ENCODE peak calls at places on chromosomes 12 and 14, in five cellular contexts. One of them, this sample, is unnamed. For H3K4me1, the result is how much of the 10 kb centered on the place peaks cover.

GRCh38 chr12:57632369-57632897 is 568 bp downstream of the B4GALNT1 start:
- DNase-seq in mesendoderm: peak
- DNase-seq in neuronal stem cell: peak
- DNase-seq in H9: peak
- DNase-seq in IMR-90: no peak
- DNase-seq in this sample: peak

GRCh38 chr14:70707138-70708038 is 65.7 kb downstream of the TTC9 start:
- DNase-seq in mesendoderm: peak
- DNase-seq in neuronal stem cell: no peak
- DNase-seq in H9: peak
- DNase-seq in IMR-90: peak
- DNase-seq in this sample: no peak

GRCh38 chr14:30527196-30527595 is 31.8 kb upstream of the G2E3 start:
- DNase-seq in mesendoderm: peak
- DNase-seq in neuronal stem cell: no peak
- DNase-seq in H9: no peak
- DNase-seq in IMR-90: no peak
- DNase-seq in this sample: peak

GRCh38 chr14:51908086-51908485 is 47.7 kb downstream of the GNG2 start:
- DNase-seq in mesendoderm: no peak
- DNase-seq in neuronal stem cell: no peak
- DNase-seq in H9: no peak
- DNase-seq in IMR-90: peak
- DNase-seq in this sample: no peak

GRCh38 chr12:51361419-51362016 is 15.0 kb upstream of the CELA1 start:
- DNase-seq in mesendoderm: no peak
- DNase-seq in neuronal stem cell: no peak
- DNase-seq in H9: no peak
- DNase-seq in IMR-90: no peak
- DNase-seq in this sample: no peak

GRCh38 chr12:43282106-43282505 is 269.9 kb downstream of the ADAMTS20 start:
- DNase-seq in mesendoderm: no peak
- DNase-seq in neuronal stem cell: no peak
- DNase-seq in H9: no peak
- DNase-seq in IMR-90: peak
- DNase-seq in this sample: no peak

GRCh38 chr14:61671086-61671485 is 24.2 kb upstream of the HIF1A start:
- DNase-seq in mesendoderm: no peak
- DNase-seq in neuronal stem cell: no peak
- DNase-seq in H9: no peak
- DNase-seq in IMR-90: no peak
- DNase-seq in this sample: no peak

GRCh38 chr12:80186727-80187217 is 87.4 kb downstream of the OTOGL start:
- DNase-seq in mesendoderm: peak
- DNase-seq in neuronal stem cell: peak
- DNase-seq in H9: peak
- DNase-seq in IMR-90: peak
- DNase-seq in this sample: peak

GRCh38 chr12:46303039-46303666 is 34.3 kb upstream of the SLC38A1 start:
- DNase-seq in mesendoderm: peak
- DNase-seq in neuronal stem cell: no peak
- DNase-seq in H9: no peak
- DNase-seq in IMR-90: peak
- DNase-seq in this sample: peak

GRCh38 chr14:101755591-101756324 is 5.8 kb upstream of the PPP2R5C start:
- DNase-seq in mesendoderm: no peak
- DNase-seq in neuronal stem cell: no peak
- DNase-seq in H9: no peak
- DNase-seq in IMR-90: no peak
- DNase-seq in this sample: no peak

GRCh38 chr14:93002049-93002448 is 79.1 kb downstream of the CHGA start:
- DNase-seq in mesendoderm: no peak
- DNase-seq in neuronal stem cell: no peak
- DNase-seq in H9: no peak
- DNase-seq in IMR-90: no peak
- DNase-seq in this sample: no peak

GRCh38 chr12:103780093-103780440 is 61.0 kb downstream of the NT5DC3 start:
- DNase-seq in mesendoderm: no peak
- DNase-seq in neuronal stem cell: no peak
- DNase-seq in H9: no peak
- DNase-seq in IMR-90: peak
- DNase-seq in this sample: peak

GRCh38 chr14:76710093-76711010 is 50.9 kb upstream of the VASH1 start:
- DNase-seq in mesendoderm: peak
- DNase-seq in neuronal stem cell: peak
- DNase-seq in H9: no peak
- DNase-seq in IMR-90: peak
- DNase-seq in this sample: peak

GRCh38 chr14:69803753-69804152 is 6.7 kb upstream of the SLC10A1 start:
- DNase-seq in mesendoderm: no peak
- DNase-seq in neuronal stem cell: no peak
- DNase-seq in H9: no peak
- DNase-seq in IMR-90: no peak
- DNase-seq in this sample: no peak

GRCh38 chr14:37594916-37595808 is at the start of the genes FOXA1 and TTC6:
- DNase-seq in mesendoderm: peak
- DNase-seq in neuronal stem cell: peak
- DNase-seq in H9: peak
- DNase-seq in IMR-90: peak
- DNase-seq in this sample: peak

GRCh38 chr12:7933255-7933726 is 2.7 kb downstream of the SLC2A3 start:
- DNase-seq in mesendoderm: peak
- DNase-seq in neuronal stem cell: peak
- DNase-seq in H9: peak
- DNase-seq in IMR-90: peak
- DNase-seq in this sample: peak

GRCh38 chr14:68995731-68996130 is 16.6 kb upstream of the ACTN1 start:
- DNase-seq in mesendoderm: no peak
- DNase-seq in neuronal stem cell: no peak
- DNase-seq in H9: no peak
- DNase-seq in IMR-90: no peak
- DNase-seq in this sample: no peak

DNA sequence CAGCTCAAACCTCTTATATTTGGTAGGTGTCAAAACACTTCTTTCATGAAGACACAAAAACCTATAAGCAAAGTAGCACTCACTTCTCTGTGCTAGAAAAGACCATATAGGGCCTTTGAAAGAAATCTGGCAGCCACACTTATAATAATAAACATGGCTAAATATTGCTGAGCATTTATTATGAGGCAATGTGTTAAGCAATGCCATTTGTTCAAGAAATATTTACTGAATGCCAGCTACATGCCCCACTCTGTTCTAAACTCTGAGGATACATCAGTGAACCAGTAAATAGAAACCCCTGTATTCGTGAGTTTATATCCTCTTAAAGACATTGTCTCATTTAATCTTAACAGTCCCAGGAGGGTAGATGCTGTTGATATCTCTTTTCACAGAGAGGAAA is 52.0 kb downstream of the RNFT2 start:
- DNase-seq in mesendoderm: no peak
- DNase-seq in neuronal stem cell: no peak
- DNase-seq in H9: no peak
- DNase-seq in IMR-90: peak
- DNase-seq in this sample: no peak
- H3K4ac ChIP-seq in mesendoderm: no peak
- H3K4ac ChIP-seq in neuronal stem cell: no peak
- H3K4ac ChIP-seq in H9: no peak
- H3K4ac ChIP-seq in IMR-90: no peak
- H3K4ac ChIP-seq in this sample: no peak

GRCh38 chr12:117147639-117148038 is 42.6 kb downstream of the FBXO21 start:
- DNase-seq in mesendoderm: no peak
- DNase-seq in neuronal stem cell: no peak
- DNase-seq in H9: no peak
- DNase-seq in IMR-90: no peak
- DNase-seq in this sample: no peak

GRCh38 chr12:117152793-117153775 is 37.2 kb downstream of the FBXO21 start:
- DNase-seq in mesendoderm: no peak
- DNase-seq in neuronal stem cell: no peak
- DNase-seq in H9: no peak
- DNase-seq in IMR-90: no peak
- DNase-seq in this sample: no peak

GRCh38 chr12:117148642-117149041 is 41.6 kb downstream of the FBXO21 start:
- DNase-seq in mesendoderm: no peak
- DNase-seq in neuronal stem cell: no peak
- DNase-seq in H9: no peak
- DNase-seq in IMR-90: no peak
- DNase-seq in this sample: no peak

GRCh38 chr12:117155278-117156060 is 34.8 kb downstream of the FBXO21 start:
- DNase-seq in mesendoderm: peak
- DNase-seq in neuronal stem cell: peak
- DNase-seq in H9: peak
- DNase-seq in IMR-90: peak
- DNase-seq in this sample: peak

DNA sequence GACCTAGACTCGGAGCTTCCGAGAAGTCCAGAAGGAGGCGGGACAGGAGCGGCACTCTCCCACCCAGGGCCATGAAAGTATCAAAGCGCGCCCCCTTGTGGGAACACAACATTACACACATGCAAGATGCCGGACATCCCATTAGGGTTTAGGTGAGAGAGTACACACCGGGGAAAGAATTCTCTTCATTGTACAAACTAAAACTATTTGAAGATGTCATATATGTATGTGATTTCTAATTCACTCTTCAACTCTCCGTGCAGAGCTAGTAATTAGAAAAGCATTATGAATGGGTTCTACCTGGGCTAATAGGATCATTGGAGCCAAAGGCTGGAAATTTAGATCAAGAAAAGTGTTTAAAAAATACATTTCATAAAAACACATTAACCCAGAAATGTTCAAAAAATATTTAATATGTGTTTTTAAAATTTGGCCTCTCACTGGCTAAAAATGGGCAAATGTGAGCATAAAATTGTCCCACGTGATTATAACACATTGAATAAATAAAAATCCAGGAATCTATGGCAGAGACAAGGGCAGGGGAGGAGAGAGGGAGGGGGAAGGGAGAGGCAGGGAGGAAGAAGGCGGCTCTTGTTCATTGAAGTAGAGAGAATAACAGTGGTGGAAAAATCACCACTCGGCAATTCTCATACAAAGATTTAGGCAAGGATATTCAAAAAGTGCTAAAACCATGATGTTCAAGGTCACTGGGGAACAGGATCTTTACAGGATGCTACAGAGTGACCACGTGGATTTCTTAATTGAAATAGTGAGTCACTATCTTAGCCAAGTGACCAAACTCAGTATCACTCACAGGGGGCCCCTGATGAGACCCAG is 38.9 kb downstream of the FBXO21 start:
- DNase-seq in mesendoderm: peak
- DNase-seq in neuronal stem cell: peak
- DNase-seq in H9: peak
- DNase-seq in IMR-90: peak
- DNase-seq in this sample: peak
- H3K4me1 ChIP-seq in mesendoderm: under half
- H3K4me1 ChIP-seq in neuronal stem cell: under half
- H3K4me1 ChIP-seq in H9: under half
- H3K4me1 ChIP-seq in IMR-90: under half
- H3K4me1 ChIP-seq in this sample: under half

GRCh38 chr14:71780822-71781221 is 151.4 kb upstream of the RGS6 start:
- DNase-seq in mesendoderm: no peak
- DNase-seq in neuronal stem cell: no peak
- DNase-seq in H9: no peak
- DNase-seq in IMR-90: no peak
- DNase-seq in this sample: no peak

GRCh38 chr14:71783786-71784185 is 148.4 kb upstream of the RGS6 start:
- DNase-seq in mesendoderm: no peak
- DNase-seq in neuronal stem cell: no peak
- DNase-seq in H9: no peak
- DNase-seq in IMR-90: no peak
- DNase-seq in this sample: no peak

GRCh38 chr14:71776463-71777359 is 155.5 kb upstream of the RGS6 start:
- DNase-seq in mesendoderm: peak
- DNase-seq in neuronal stem cell: no peak
- DNase-seq in H9: no peak
- DNase-seq in IMR-90: peak
- DNase-seq in this sample: no peak

GRCh38 chr14:71783101-71783500 is 149.1 kb upstream of the RGS6 start:
- DNase-seq in mesendoderm: no peak
- DNase-seq in neuronal stem cell: no peak
- DNase-seq in H9: no peak
- DNase-seq in IMR-90: no peak
- DNase-seq in this sample: no peak

GRCh38 chr14:71780075-71780474 is 152.2 kb upstream of the RGS6 start:
- DNase-seq in mesendoderm: no peak
- DNase-seq in neuronal stem cell: no peak
- DNase-seq in H9: no peak
- DNase-seq in IMR-90: no peak
- DNase-seq in this sample: no peak
- H3K4ac ChIP-seq in mesendoderm: no peak
- H3K4ac ChIP-seq in neuronal stem cell: no peak
- H3K4ac ChIP-seq in H9: no peak
- H3K4ac ChIP-seq in IMR-90: no peak
- H3K4ac ChIP-seq in this sample: no peak

DNA sequence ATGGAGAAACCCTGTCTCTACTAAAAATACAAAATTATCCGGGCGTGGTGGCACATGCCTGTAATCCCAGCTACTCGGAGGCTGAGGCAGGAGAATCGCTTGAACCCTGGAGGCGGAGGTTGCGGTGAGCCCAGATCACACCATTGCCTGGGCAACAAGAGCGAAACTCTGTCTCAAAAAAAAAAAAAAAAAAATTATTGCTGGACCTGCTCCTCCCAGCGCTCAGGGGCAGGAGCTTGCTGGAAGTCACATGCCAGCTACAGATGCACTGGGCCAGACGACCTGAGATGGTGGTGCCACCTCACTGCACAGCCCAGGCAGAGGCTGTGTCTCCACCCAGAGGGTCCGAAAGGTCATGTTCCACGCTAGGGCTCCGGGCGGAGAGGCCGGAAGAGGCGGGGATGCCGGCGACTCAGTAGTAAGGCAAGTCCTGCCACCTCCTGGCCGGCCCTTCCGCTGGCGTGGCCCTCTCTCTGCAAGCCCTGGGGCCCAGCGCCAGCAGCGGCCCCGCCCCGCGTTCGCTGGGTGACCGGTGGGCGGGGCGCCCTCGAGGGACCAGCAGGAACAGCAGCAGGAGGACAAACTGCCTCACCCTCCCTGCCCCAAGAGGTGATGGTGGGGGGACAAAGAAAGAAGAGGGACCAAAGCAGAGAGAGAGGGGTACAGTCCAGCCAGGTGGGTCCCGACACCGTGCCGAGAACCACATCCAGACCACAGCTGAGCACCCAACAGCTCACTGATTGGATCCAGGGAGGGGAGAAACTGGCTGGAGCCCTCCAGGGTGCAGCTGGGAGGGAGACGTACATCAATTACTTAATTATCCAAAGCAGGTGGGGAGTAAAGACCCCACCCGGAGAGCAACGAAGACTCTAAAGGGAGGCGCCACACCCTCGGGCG is 3.6 kb upstream of the RHOF start:
- DNase-seq in mesendoderm: peak
- DNase-seq in neuronal stem cell: peak
- DNase-seq in H9: peak
- DNase-seq in IMR-90: peak
- DNase-seq in this sample: peak
- H3K4me1 ChIP-seq in mesendoderm: under half
- H3K4me1 ChIP-seq in neuronal stem cell: under half
- H3K4me1 ChIP-seq in H9: under half
- H3K4me1 ChIP-seq in IMR-90: under half
- H3K4me1 ChIP-seq in this sample: under half

This sample was measured in trophoblast cell.